ENCODE peak calls at places on chromosome 2, in seven cellular contexts. U, Q, D, E, C, J and V are unnamed samples.

GRCh38 chr2:75539955-75540716 is 20.6 kb downstream of the EVA1A start:
- DNase-seq in U (no peak), Q (no peak), D (no peak), E (no peak), C (no peak), J (no peak), V (no peak)

GRCh38 chr2:218852911-218853667 is 6.5 kb upstream of the WNT6 start:
- DNase-seq in U (peak), Q (peak), D (peak), E (peak), C (no peak), J (peak), V (peak)

GRCh38 chr2:85800576-85800975 is 46.8 kb downstream of the ATOH8 start:
- DNase-seq in U (no peak), Q (no peak), D (no peak), E (no peak), C (no peak), J (no peak), V (no peak)

GRCh38 chr2:217742837-217743236 is 260.0 kb downstream of the TNS1 start:
- DNase-seq in U (no peak), Q (no peak), D (no peak), E (no peak), C (no peak), J (no peak), V (no peak)

GRCh38 chr2:75698928-75699327 is 11.8 kb downstream of the GCFC2 start:
- DNase-seq in U (no peak), Q (no peak), D (no peak), E (no peak), C (no peak), J (no peak), V (no peak)

GRCh38 chr2:205012961-205013360 is 467.7 kb downstream of the PARD3B start:
- DNase-seq in U (no peak), Q (no peak), D (no peak), E (no peak), C (no peak), J (no peak), V (no peak)

GRCh38 chr2:159091981-159092380 is 123.5 kb downstream of the TANC1 start:
- DNase-seq in U (no peak), Q (peak), D (no peak), E (no peak), C (no peak), J (no peak), V (no peak)

GRCh38 chr2:172677363-172677762 is 58.3 kb upstream of the RAPGEF4 start:
- DNase-seq in U (no peak), Q (no peak), D (no peak), E (no peak), C (no peak), J (peak), V (no peak)

GRCh38 chr2:40543381-40543780 is 91.5 kb upstream of the SLC8A1 start:
- DNase-seq in U (no peak), Q (no peak), D (no peak), E (no peak), C (no peak), J (no peak), V (no peak)

GRCh38 chr2:240780023-240780831 is 39.8 kb downstream of the KIF1A start:
- DNase-seq in U (no peak), Q (no peak), D (no peak), E (no peak), C (no peak), J (no peak), V (no peak)

GRCh38 chr2:83787189-83787588 is 671.9 kb downstream of the SUCLG1 start:
- DNase-seq in U (no peak), Q (no peak), D (no peak), E (no peak), C (no peak), J (no peak), V (no peak)

GRCh38 chr2:65901809-65902208 is 469.4 kb upstream of the SPRED2 start:
- DNase-seq in U (no peak), Q (no peak), D (no peak), E (no peak), C (no peak), J (no peak), V (no peak)

GRCh38 chr2:236216711-236217110 is 47.5 kb downstream of the ASB18 start:
- DNase-seq in U (no peak), Q (no peak), D (no peak), E (no peak), C (no peak), J (no peak), V (no peak)

GRCh38 chr2:37809525-37809924 is 115.6 kb upstream of the RMDN2 start:
- DNase-seq in U (peak), Q (no peak), D (peak), E (peak), C (no peak), J (no peak), V (no peak)

GRCh38 chr2:45085487-45085886 is 76.2 kb upstream of the SIX2 start:
- DNase-seq in U (no peak), Q (no peak), D (no peak), E (no peak), C (no peak), J (no peak), V (no peak)

GRCh38 chr2:65025453-65026128 is 30.6 kb upstream of the CEP68 start:
- DNase-seq in U (no peak), Q (no peak), D (no peak), E (no peak), C (no peak), J (no peak), V (no peak)

GRCh38 chr2:99106905-99107304 is 34.6 kb upstream of the C2orf15 start:
- DNase-seq in U (no peak), Q (no peak), D (no peak), E (no peak), C (no peak), J (no peak), V (no peak)

GRCh38 chr2:20992201-20992711 is 51.6 kb downstream of the APOB start:
- DNase-seq in U (peak), Q (no peak), D (no peak), E (peak), C (no peak), J (no peak), V (no peak)

GRCh38 chr2:134912406-134912805 is 6.2 kb upstream of the CCNT2 start:
- DNase-seq in U (peak), Q (no peak), D (no peak), E (no peak), C (no peak), J (no peak), V (no peak)

GRCh38 chr2:69933254-69933828 is 18.4 kb downstream of the MXD1 start:
- DNase-seq in U (no peak), Q (no peak), D (no peak), E (no peak), C (no peak), J (no peak), V (no peak)

GRCh38 chr2:58106896-58107295 is 60.3 kb downstream of the VRK2 start:
- DNase-seq in U (no peak), Q (no peak), D (no peak), E (no peak), C (no peak), J (no peak), V (no peak)

GRCh38 chr2:147913701-147914480 is 69.1 kb downstream of the ACVR2A start:
- DNase-seq in U (no peak), Q (no peak), D (no peak), E (no peak), C (no peak), J (no peak), V (no peak)

GRCh38 chr2:207288628-207289027 is 122.9 kb upstream of the KLF7 start:
- DNase-seq in U (no peak), Q (no peak), D (no peak), E (no peak), C (no peak), J (no peak), V (peak)

GRCh38 chr2:37653093-37653492 is 18.3 kb downstream of the CDC42EP3 start:
- DNase-seq in U (no peak), Q (no peak), D (no peak), E (no peak), C (no peak), J (no peak), V (no peak)

GRCh38 chr2:172334988-172335387 is 92.4 kb upstream of the ITGA6 start:
- DNase-seq in U (no peak), Q (no peak), D (peak), E (no peak), C (no peak), J (no peak), V (no peak)

GRCh38 chr2:212683346-212683745 is 144.7 kb upstream of the ERBB4 start:
- DNase-seq in U (peak), Q (no peak), D (no peak), E (no peak), C (no peak), J (no peak), V (no peak)

GRCh38 chr2:147330925-147331324 is 513.9 kb upstream of the ACVR2A start:
- DNase-seq in U (no peak), Q (no peak), D (no peak), E (no peak), C (no peak), J (no peak), V (no peak)

GRCh38 chr2:240622631-240623235 is 2.5 kb upstream of the GPR35 start:
- DNase-seq in U (no peak), Q (no peak), D (peak), E (no peak), C (no peak), J (no peak), V (no peak)

GRCh38 chr2:190404487-190404886 is 3.7 kb upstream of the MFSD6 start:
- DNase-seq in U (peak), Q (no peak), D (no peak), E (peak), C (no peak), J (no peak), V (no peak)

GRCh38 chr2:60643747-60644146 is 90.3 kb upstream of the BCL11A start:
- DNase-seq in U (no peak), Q (no peak), D (no peak), E (no peak), C (no peak), J (no peak), V (no peak)

GRCh38 chr2:66271777-66272176 is 163.1 kb upstream of the MEIS1 start:
- DNase-seq in U (no peak), Q (no peak), D (no peak), E (no peak), C (no peak), J (no peak), V (no peak)

GRCh38 chr2:74481961-74482800 is 617 bp downstream of the CCDC142 start:
- DNase-seq in U (no peak), Q (no peak), D (peak), E (peak), C (no peak), J (no peak), V (peak)

GRCh38 chr2:27583390-27583915 is 611 bp downstream of the ZNF512 start:
- DNase-seq in U (no peak), Q (no peak), D (no peak), E (peak), C (no peak), J (no peak), V (no peak)

GRCh38 chr2:216429403-216429802 is 17.1 kb downstream of the SMARCAL1 start:
- DNase-seq in U (no peak), Q (no peak), D (no peak), E (no peak), C (no peak), J (no peak), V (no peak)

GRCh38 chr2:199379251-199379650 is 78.5 kb downstream of the SATB2 start:
- DNase-seq in U (peak), Q (no peak), D (no peak), E (peak), C (no peak), J (no peak), V (no peak)

GRCh38 chr2:121254748-121255147 is 30.3 kb downstream of the TFCP2L1 start:
- DNase-seq in U (no peak), Q (no peak), D (no peak), E (peak), C (no peak), J (no peak), V (no peak)

GRCh38 chr2:48332286-48332685 is 197.7 kb upstream of the STON1 start:
- DNase-seq in U (no peak), Q (no peak), D (no peak), E (no peak), C (no peak), J (no peak), V (peak)

GRCh38 chr2:85619617-85620016 is 3.6 kb downstream of the USP39 start:
- DNase-seq in U (no peak), Q (no peak), D (no peak), E (no peak), C (no peak), J (no peak), V (no peak)

GRCh38 chr2:12549641-12550040 is 167.1 kb upstream of the TRIB2 start:
- DNase-seq in U (peak), Q (no peak), D (no peak), E (no peak), C (no peak), J (no peak), V (no peak)

GRCh38 chr2:105521176-105521575 is 122.3 kb upstream of the FHL2 start:
- DNase-seq in U (no peak), Q (no peak), D (no peak), E (no peak), C (peak), J (no peak), V (peak)
- TF ChIP-seq CTCF in U (peak), Q (peak), D (peak), E (peak), C (peak), J (peak), V (no peak)

GRCh38 chr2:152594022-152594712 is 123.1 kb downstream of the PRPF40A start:
- DNase-seq in U (no peak), Q (peak), D (no peak), E (no peak), C (no peak), J (no peak), V (peak)
- TF ChIP-seq CTCF in U (no peak), Q (no peak), D (no peak), E (no peak), C (no peak), J (no peak), V (no peak)

DNA sequence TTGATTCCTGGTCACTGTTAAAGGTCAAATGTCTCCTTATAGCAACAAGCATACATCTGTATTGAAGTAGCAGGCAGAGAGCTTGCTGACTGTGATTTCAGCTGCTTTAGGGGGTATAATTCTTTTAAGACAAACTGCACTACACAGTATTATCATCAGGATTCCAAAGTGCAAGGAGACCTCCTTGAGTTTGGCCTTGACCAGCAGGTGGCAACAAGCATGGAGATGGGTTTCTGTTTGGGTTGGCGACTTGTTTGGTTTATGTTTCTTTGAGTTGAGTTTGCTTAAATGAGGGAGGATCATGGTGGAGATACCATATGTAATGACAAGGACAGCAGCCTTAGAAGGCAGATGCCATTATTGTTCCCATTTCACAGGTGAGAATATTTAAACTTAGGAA is 681.0 kb upstream of the ID2 start:
- DNase-seq in U (no peak), Q (no peak), D (no peak), E (no peak), C (peak), J (no peak), V (no peak)
- TF ChIP-seq CTCF in U (peak), Q (peak), D (no peak), E (peak), C (peak), J (no peak), V (no peak)

GRCh38 chr2:102046135-102046901 is 54.6 kb downstream of the IL1R2 start:
- DNase-seq in U (peak), Q (no peak), D (no peak), E (no peak), C (no peak), J (no peak), V (no peak)
- TF ChIP-seq CTCF in U (no peak), Q (no peak), D (no peak), E (no peak), C (no peak), J (no peak), V (no peak)

GRCh38 chr2:7044253-7045250 is 127.3 kb downstream of the RNF144A start:
- DNase-seq in U (peak), Q (no peak), D (peak), E (peak), C (peak), J (peak), V (peak)
- TF ChIP-seq CTCF in U (peak), Q (peak), D (peak), E (peak), C (peak), J (peak), V (peak)

DNA sequence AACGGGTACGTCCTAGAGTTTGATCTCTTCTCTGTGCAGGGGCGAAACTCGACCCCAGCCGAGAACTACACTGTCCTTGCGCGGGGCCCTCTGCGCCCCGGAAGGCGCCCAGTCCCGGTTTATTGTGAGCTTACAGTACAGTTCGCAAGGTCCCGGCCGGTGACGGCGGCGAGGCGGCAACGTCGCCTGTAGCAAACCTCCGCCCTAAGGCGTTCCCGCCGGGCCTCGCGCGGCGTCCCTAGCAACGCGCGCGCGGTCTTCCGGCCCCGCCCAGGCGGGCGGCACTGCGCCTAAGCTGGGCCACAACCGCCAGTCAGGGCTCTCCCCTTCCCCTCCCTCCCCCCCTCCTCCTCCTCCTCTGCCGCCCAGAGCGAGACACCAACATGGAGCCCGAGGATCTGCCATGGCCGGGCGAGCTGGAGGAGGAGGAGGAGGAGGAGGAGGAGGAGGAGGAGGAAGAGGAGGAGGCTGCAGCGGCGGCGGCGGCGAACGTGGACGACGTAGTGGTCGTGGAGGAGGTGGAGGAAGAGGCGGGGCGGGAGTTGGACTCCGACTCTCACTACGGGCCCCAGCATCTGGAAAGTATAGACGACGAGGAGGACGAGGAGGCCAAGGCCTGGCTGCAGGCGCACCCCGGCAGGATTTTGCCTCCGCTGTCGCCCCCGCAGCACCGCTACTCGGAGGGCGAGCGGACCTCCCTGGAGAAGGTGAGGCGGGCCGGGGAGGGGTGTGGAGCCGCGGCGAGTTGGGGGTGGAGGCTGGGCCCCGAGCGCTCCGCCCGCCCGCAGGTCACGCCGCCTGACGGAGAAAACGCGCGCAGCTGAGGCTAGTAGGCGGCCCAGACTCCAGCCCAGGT is at the start of gene ALMS1:
- DNase-seq in U (peak), Q (peak), D (peak), E (peak), C (peak), J (peak), V (peak)
- TF ChIP-seq CTCF in U (peak), Q (peak), D (no peak), E (peak), C (no peak), J (no peak), V (peak)

DNA sequence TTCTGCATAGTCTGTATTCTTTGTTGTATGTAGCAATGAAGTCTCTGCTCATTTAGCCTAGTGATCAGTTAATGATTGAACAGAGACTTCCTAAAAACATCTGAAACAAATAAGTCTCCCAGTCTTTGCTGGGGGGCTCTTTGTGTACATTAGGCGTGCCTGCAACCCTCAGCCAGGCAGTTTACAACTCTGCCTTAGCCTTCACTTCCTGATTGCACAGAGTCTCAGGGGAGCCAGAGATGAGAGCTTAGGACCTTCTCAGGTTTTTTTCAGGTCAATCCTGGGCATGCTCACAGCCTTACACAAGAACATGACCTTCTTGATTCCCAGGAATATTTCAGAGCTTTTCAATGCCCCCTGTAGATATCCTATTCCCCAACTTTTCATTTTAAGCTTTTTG is 44.0 kb upstream of the BIN1 start:
- DNase-seq in U (no peak), Q (no peak), D (no peak), E (no peak), C (no peak), J (no peak), V (no peak)
- TF ChIP-seq CTCF in U (no peak), Q (no peak), D (no peak), E (no peak), C (no peak), J (no peak), V (no peak)